ENCODE peak calls at places on chromosomes 7 and 10, in five cellular contexts. E is HCT116, K is pancreas, F is K562, T is OCI-LY7. J is an unnamed sample.

GRCh38 chr7:15507708-15508107 is 54.1 kb downstream of the AGMO start:
- DNase-seq in F (no peak), E (no peak), K (no peak), T (no peak), J (no peak)

GRCh38 chr7:130814753-130815152 is 80.7 kb upstream of the KLF14 start:
- DNase-seq in F (no peak), K (no peak), E (peak), T (peak), J (no peak)

GRCh38 chr10:34477229-34477628 is 337.9 kb downstream of the PARD3 start:
- DNase-seq in F (no peak), T (no peak), E (no peak), K (no peak), J (no peak)

GRCh38 chr7:133702078-133702477 is 425.1 kb upstream of the LRGUK start:
- DNase-seq in F (no peak), T (no peak), K (no peak), E (no peak), J (no peak)

GRCh38 chr7:27238979-27239779 is 3.4 kb upstream of the EVX1 start:
- DNase-seq in T (no peak), F (peak), K (no peak), E (no peak), J (no peak)

GRCh38 chr7:92289321-92289720 is 43.5 kb downstream of the ANKIB1 start:
- DNase-seq in F (no peak), T (no peak), E (no peak), K (no peak), J (no peak)

GRCh38 chr10:12041766-12042408 is 722 bp downstream of the UPF2 start:
- DNase-seq in F (no peak), E (no peak), K (no peak), T (peak), J (no peak)

GRCh38 chr7:121938429-121938996 is 65.6 kb downstream of the PTPRZ1 start:
- DNase-seq in F (no peak), T (no peak), E (no peak), K (no peak), J (no peak)

GRCh38 chr10:121694966-121695340 is 96.7 kb upstream of the FGFR2 start:
- DNase-seq in E (no peak), T (no peak), K (no peak), F (no peak), J (no peak)

GRCh38 chr10:69463886-69464285 is 12.6 kb downstream of the TSPAN15 start:
- DNase-seq in K (no peak), F (no peak), T (no peak), E (no peak), J (no peak)
- H3K27ac ChIP-seq in K (no peak), F (no peak), T (no peak), E (no peak), J (peak)

DNA sequence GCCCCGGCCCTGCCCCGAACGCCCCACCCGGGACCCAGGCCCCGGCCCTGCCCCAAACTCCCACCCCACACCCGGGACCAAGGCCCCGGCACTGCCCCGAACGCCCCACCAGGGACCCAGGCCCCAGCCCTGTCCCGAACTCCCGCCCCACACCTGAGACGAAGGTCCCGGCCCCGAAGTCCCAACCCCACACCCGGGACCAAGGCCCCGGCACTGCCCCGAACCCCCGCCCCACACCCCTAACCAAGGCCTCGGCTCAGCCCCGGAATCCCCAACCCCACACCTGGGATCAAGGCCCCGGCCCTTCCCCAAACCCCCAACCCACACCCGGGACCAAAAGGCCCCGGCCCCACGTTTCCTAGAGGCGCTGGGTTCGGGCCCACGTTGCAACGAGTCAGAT is 1.1 kb upstream of the LARP4B start:
- DNase-seq in T (no peak), F (no peak), E (no peak), K (no peak), J (no peak)
- H3K4me3 ChIP-seq in T (peak), F (peak), E (peak), K (no peak), J (peak)

GRCh38 chr10:1034758-1035157 is 9.1 kb upstream of the IDI2 start:
- DNase-seq in T (no peak), F (no peak), E (no peak), K (no peak), J (no peak)
- H3K27ac ChIP-seq in T (no peak), F (no peak), E (no peak), K (no peak), J (peak)

DNA sequence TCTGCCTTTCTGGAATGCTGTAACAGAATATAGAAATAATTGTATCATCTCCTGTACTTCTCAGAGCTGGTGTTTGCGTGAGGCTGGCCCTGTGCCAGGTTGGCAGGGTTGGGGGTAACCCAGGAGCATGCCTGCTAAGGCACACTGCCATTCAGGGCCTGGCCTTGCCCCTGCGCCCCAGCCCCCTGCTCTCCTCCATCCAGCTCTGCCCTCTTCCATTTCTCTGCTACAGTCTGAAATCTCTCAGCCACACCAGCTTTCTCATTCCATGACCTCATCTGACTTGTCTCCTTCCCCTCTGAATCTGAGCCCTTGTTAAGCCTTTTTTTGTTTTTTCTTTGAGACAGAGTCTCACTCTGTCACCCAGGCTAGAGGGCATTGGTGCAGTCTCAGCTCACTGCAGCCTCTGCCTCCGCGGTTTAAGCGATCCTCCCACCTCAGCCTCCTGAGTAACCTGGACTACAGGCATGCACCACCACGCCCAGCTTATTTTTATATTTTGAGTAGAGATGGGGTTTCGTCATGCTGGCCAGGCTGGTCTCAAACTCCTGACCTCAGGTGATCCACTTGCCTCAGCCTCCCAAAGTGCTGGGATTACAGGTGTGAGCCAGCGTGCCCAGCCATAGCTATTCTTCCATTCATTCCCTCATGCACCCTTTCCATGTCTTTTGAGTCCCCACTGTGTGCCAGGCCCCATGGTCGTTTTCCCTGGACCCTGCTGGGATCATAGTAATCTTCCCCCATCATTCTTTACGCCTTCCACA is 206.8 kb downstream of the CUX1 start:
- DNase-seq in E (no peak), F (no peak), K (no peak), T (no peak), J (no peak)
- H3K4me3 ChIP-seq in E (no peak), F (no peak), K (no peak), T (no peak), J (no peak)

DNA sequence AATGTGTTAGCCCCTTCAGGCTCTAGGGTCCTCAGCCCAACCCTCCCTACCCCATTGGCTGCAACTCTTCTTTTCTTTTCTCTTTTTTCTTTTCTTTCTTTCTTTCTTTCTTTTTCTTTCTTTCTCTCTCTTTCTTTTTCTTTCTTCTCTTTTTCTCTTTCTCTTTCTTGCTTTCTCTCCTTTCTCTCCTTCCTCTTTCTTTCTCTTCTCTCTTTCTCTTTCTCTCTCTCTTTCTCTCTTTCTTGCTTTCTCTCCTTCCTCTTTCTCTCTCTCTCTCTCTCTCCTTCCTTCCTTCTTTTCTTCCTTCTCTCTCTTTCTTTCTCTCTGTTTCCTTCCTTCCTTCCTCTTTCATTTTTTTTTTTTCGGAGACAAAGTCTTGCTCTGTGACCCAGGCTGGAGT is 458.9 kb downstream of the TYW1 start:
- DNase-seq in T (no peak), E (no peak), F (no peak), K (no peak), J (no peak)
- H3K27ac ChIP-seq in T (no peak), E (no peak), F (no peak), K (no peak), J (no peak)

DNA sequence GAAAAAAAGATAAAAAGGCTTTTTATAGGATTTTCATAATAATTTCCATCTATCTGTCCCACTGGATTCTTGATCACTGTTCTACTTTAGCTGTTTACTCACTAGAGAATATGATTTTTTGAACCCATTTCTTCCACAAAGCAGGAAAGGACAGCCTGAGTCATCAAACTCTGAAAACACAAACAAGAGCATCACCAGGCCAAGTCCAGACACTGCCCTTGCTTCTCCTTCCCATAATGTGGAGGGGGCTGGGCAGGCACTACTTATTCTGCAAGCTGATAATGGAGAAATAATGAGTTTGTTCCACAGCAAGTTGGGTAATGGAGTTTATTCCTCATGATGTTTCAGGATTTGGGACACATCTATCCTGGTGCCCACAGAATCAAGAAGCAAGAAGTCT is 13.0 kb upstream of the KCNIP2 start:
- DNase-seq in F (no peak), E (no peak), K (no peak), T (no peak), J (no peak)
- H3K4me3 ChIP-seq in F (no peak), E (no peak), K (no peak), T (no peak), J (no peak)

GRCh38 chr7:4513450-4513849 is 168.6 kb upstream of the FOXK1 start:
- DNase-seq in T (no peak), K (no peak), F (no peak), E (no peak), J (no peak)
- H3K27ac ChIP-seq in T (no peak), K (no peak), F (no peak), E (no peak), J (no peak)

GRCh38 chr7:2139004-2139652 is 93.6 kb downstream of the MAD1L1 start:
- DNase-seq in F (no peak), T (no peak), K (no peak), E (no peak), J (no peak)
- H3K4me3 ChIP-seq in F (no peak), T (no peak), K (no peak), E (no peak), J (no peak)

GRCh38 chr10:77907900-77908717 is 18.4 kb downstream of the DLG5 start:
- DNase-seq in K (no peak), E (no peak), F (peak), T (peak), J (no peak)
- H3K27ac ChIP-seq in K (no peak), E (no peak), F (peak), T (no peak), J (no peak)

J was measured in dorsolateral prefrontal cortex.